ENCODE peak calls at places on chromosomes 2 and 18, in five cellular contexts. C is lower lobe of right lung, S is A549, F is cardiac fibroblast, W is SW 1271. I is an unnamed sample.

GRCh38 chr2:127174977-127175376 is 45.1 kb downstream of the CYP27C1 start:
- DNase-seq in W (no peak), S (no peak), C (no peak), F (peak), I (peak)

GRCh38 chr2:202149155-202149762 is 76.2 kb downstream of the KIAA2012 start:
- DNase-seq in S (no peak), C (no peak), F (peak), W (no peak), I (peak)

GRCh38 chr18:5167827-5168226 is 29.2 kb downstream of the AKAIN1 start:
- DNase-seq in C (no peak), W (no peak), S (no peak), F (no peak), I (no peak)

GRCh38 chr2:85939136-85939535 is 50.3 kb upstream of the ST3GAL5 start:
- DNase-seq in S (no peak), W (no peak), C (no peak), F (no peak), I (no peak)

GRCh38 chr18:28398491-28398890 is 221.6 kb upstream of the CDH2 start:
- DNase-seq in S (no peak), C (no peak), F (no peak), W (no peak), I (no peak)

GRCh38 chr2:205768341-205768740 is 86.0 kb downstream of the NRP2 start:
- DNase-seq in W (no peak), C (no peak), S (no peak), F (no peak), I (no peak)

GRCh38 chr2:188475945-188476344 is 184.3 kb downstream of the GULP1 start:
- DNase-seq in C (no peak), W (no peak), S (no peak), F (peak), I (peak)

GRCh38 chr2:153912798-153913396 is 41.2 kb downstream of the GALNT13 start:
- DNase-seq in F (no peak), S (no peak), W (no peak), C (peak), I (no peak)

GRCh38 chr2:233556756-233557736 is 9.5 kb downstream of the USP40 start:
- DNase-seq in C (no peak), W (no peak), F (peak), S (peak), I (peak)

GRCh38 chr2:122519366-122519765 is 763.9 kb downstream of the TSN start:
- DNase-seq in C (no peak), S (no peak), F (peak), W (no peak), I (no peak)

GRCh38 chr2:138252587-138252986 is 249.0 kb upstream of the SPOPL start:
- DNase-seq in S (no peak), W (no peak), F (no peak), C (no peak), I (no peak)

GRCh38 chr2:238507836-238508235 is 81.1 kb downstream of the ASB1 start:
- DNase-seq in S (no peak), F (no peak), C (no peak), W (no peak), I (no peak)

GRCh38 chr18:76499596-76500340 is 4.7 kb upstream of the ZNF516 start:
- DNase-seq in S (no peak), C (no peak), W (no peak), F (no peak), I (no peak)